ENCODE peak calls at places on chromosomes 2 and 18, in five cellular contexts. One of them, this sample, is unnamed.
A peak's percentile ranks its signal among the peaks of the same experiment; 100 is the strongest.

GRCh38 chr2:6052577-6052976 is 360.4 kb downstream of the SOX11 start:
- DNase-seq in GM12865: no peak
- DNase-seq in esophagus squamous epithelium: no peak
- DNase-seq in astrocyte of the spinal cord: no peak
- DNase-seq in adrenal gland: no peak
- DNase-seq in this sample: no peak

GRCh38 chr18:68316636-68317035 is 398.3 kb downstream of the TMX3 start:
- DNase-seq in GM12865: no peak
- DNase-seq in esophagus squamous epithelium: no peak
- DNase-seq in astrocyte of the spinal cord: peak; percentile 40
- DNase-seq in adrenal gland: no peak
- DNase-seq in this sample: peak; percentile 55

GRCh38 chr2:178193823-178194599 is at the start of gene OSBPL6:
- DNase-seq in GM12865: peak; percentile 82
- DNase-seq in esophagus squamous epithelium: no peak
- DNase-seq in astrocyte of the spinal cord: peak; percentile 86
- DNase-seq in adrenal gland: peak; percentile 82
- DNase-seq in this sample: peak; percentile 85

GRCh38 chr18:25734336-25734735 is 356.1 kb downstream of the SS18 start:
- DNase-seq in GM12865: no peak
- DNase-seq in esophagus squamous epithelium: no peak
- DNase-seq in astrocyte of the spinal cord: no peak
- DNase-seq in adrenal gland: no peak
- DNase-seq in this sample: no peak

GRCh38 chr2:127072970-127073369 is 34.0 kb downstream of the BIN1 start:
- DNase-seq in GM12865: no peak
- DNase-seq in esophagus squamous epithelium: no peak
- DNase-seq in astrocyte of the spinal cord: no peak
- DNase-seq in adrenal gland: no peak
- DNase-seq in this sample: no peak

GRCh38 chr2:107936427-107937359 is 49.6 kb upstream of the SLC5A7 start:
- DNase-seq in GM12865: peak; percentile 10
- DNase-seq in esophagus squamous epithelium: no peak
- DNase-seq in astrocyte of the spinal cord: no peak
- DNase-seq in adrenal gland: peak; percentile 2
- DNase-seq in this sample: peak; percentile 20

GRCh38 chr2:12341919-12342318 is 374.8 kb upstream of the TRIB2 start:
- DNase-seq in GM12865: no peak
- DNase-seq in esophagus squamous epithelium: no peak
- DNase-seq in astrocyte of the spinal cord: no peak
- DNase-seq in adrenal gland: no peak
- DNase-seq in this sample: no peak

GRCh38 chr2:182763311-182763912 is 47.4 kb downstream of the DNAJC10 start:
- DNase-seq in GM12865: peak; percentile 48
- DNase-seq in esophagus squamous epithelium: no peak
- DNase-seq in astrocyte of the spinal cord: peak; percentile 62
- DNase-seq in adrenal gland: peak; percentile 59
- DNase-seq in this sample: peak; percentile 74

GRCh38 chr18:40485318-40485717 is 1469.7 kb upstream of the PIK3C3 start:
- DNase-seq in GM12865: no peak
- DNase-seq in esophagus squamous epithelium: no peak
- DNase-seq in astrocyte of the spinal cord: peak; percentile 53
- DNase-seq in adrenal gland: no peak
- DNase-seq in this sample: peak; percentile 68

GRCh38 chr2:219631406-219631891 is 4.0 kb downstream of the SLC4A3 start:
- DNase-seq in GM12865: no peak
- DNase-seq in esophagus squamous epithelium: no peak
- DNase-seq in astrocyte of the spinal cord: no peak
- DNase-seq in adrenal gland: no peak
- DNase-seq in this sample: no peak

GRCh38 chr2:197028230-197028629 is 101.7 kb upstream of the PGAP1 start:
- DNase-seq in GM12865: no peak
- DNase-seq in esophagus squamous epithelium: no peak
- DNase-seq in astrocyte of the spinal cord: peak; percentile 91
- DNase-seq in adrenal gland: no peak
- DNase-seq in this sample: peak; percentile 90

GRCh38 chr2:127811397-127811860 is 458 bp upstream of the WDR33 start:
- DNase-seq in GM12865: no peak
- DNase-seq in esophagus squamous epithelium: no peak
- DNase-seq in astrocyte of the spinal cord: no peak
- DNase-seq in adrenal gland: no peak
- DNase-seq in this sample: no peak

GRCh38 chr2:231514225-231514950 is 15.9 kb downstream of the NMUR1 start:
- DNase-seq in GM12865: peak; percentile 99
- DNase-seq in esophagus squamous epithelium: peak; percentile 96
- DNase-seq in astrocyte of the spinal cord: peak; percentile 97
- DNase-seq in adrenal gland: peak; percentile 99
- DNase-seq in this sample: peak; percentile 97

GRCh38 chr2:40220177-40220925 is 231.5 kb downstream of the SLC8A1 start:
- DNase-seq in GM12865: no peak
- DNase-seq in esophagus squamous epithelium: no peak
- DNase-seq in astrocyte of the spinal cord: peak; percentile 49
- DNase-seq in adrenal gland: no peak
- DNase-seq in this sample: peak; percentile 13

GRCh38 chr18:26386421-26386820 is 160.2 kb downstream of the TAF4B start:
- DNase-seq in GM12865: no peak
- DNase-seq in esophagus squamous epithelium: no peak
- DNase-seq in astrocyte of the spinal cord: peak; percentile 64
- DNase-seq in adrenal gland: no peak
- DNase-seq in this sample: peak; percentile 71

GRCh38 chr2:84160461-84160860 is 298.6 kb downstream of the SUCLG1 start:
- DNase-seq in GM12865: no peak
- DNase-seq in esophagus squamous epithelium: no peak
- DNase-seq in astrocyte of the spinal cord: no peak
- DNase-seq in adrenal gland: no peak
- DNase-seq in this sample: no peak

GRCh38 chr2:28613181-28613580 is 117.3 kb downstream of the PLB1 start:
- DNase-seq in GM12865: no peak
- DNase-seq in esophagus squamous epithelium: no peak
- DNase-seq in astrocyte of the spinal cord: no peak
- DNase-seq in adrenal gland: no peak
- DNase-seq in this sample: no peak

GRCh38 chr2:194883711-194884110 is 773.3 kb upstream of the SLC39A10 start:
- DNase-seq in GM12865: no peak
- DNase-seq in esophagus squamous epithelium: no peak
- DNase-seq in astrocyte of the spinal cord: no peak
- DNase-seq in adrenal gland: no peak
- DNase-seq in this sample: no peak

GRCh38 chr2:165952085-165952484 is 1.5 kb downstream of the TTC21B start:
- DNase-seq in GM12865: no peak
- DNase-seq in esophagus squamous epithelium: no peak
- DNase-seq in astrocyte of the spinal cord: no peak
- DNase-seq in adrenal gland: no peak
- DNase-seq in this sample: no peak

GRCh38 chr2:43559391-43560230 is 36.2 kb downstream of the THADA start:
- DNase-seq in GM12865: peak; percentile 63
- DNase-seq in esophagus squamous epithelium: no peak
- DNase-seq in astrocyte of the spinal cord: no peak
- DNase-seq in adrenal gland: no peak
- DNase-seq in this sample: no peak

GRCh38 chr2:130288467-130289403 is 54.0 kb upstream of the IMP4 start:
- DNase-seq in GM12865: no peak
- DNase-seq in esophagus squamous epithelium: no peak
- DNase-seq in astrocyte of the spinal cord: no peak
- DNase-seq in adrenal gland: no peak
- DNase-seq in this sample: no peak

GRCh38 chr18:7454429-7454828 is 112.7 kb upstream of the PTPRM start:
- DNase-seq in GM12865: no peak
- DNase-seq in esophagus squamous epithelium: no peak
- DNase-seq in astrocyte of the spinal cord: no peak
- DNase-seq in adrenal gland: no peak
- DNase-seq in this sample: no peak

GRCh38 chr18:33578371-33579146 is 540 bp downstream of the ASXL3 start:
- DNase-seq in GM12865: no peak
- DNase-seq in esophagus squamous epithelium: no peak
- DNase-seq in astrocyte of the spinal cord: no peak
- DNase-seq in adrenal gland: no peak
- DNase-seq in this sample: peak; percentile 10

GRCh38 chr2:31037058-31037457 is 101.2 kb downstream of the GALNT14 start:
- DNase-seq in GM12865: no peak
- DNase-seq in esophagus squamous epithelium: no peak
- DNase-seq in astrocyte of the spinal cord: no peak
- DNase-seq in adrenal gland: no peak
- DNase-seq in this sample: peak; percentile 5

GRCh38 chr2:217886720-217887309 is 116.0 kb downstream of the TNS1 start:
- DNase-seq in GM12865: peak; percentile 78
- DNase-seq in esophagus squamous epithelium: no peak
- DNase-seq in astrocyte of the spinal cord: peak; percentile 65
- DNase-seq in adrenal gland: peak; percentile 77
- DNase-seq in this sample: peak; percentile 86

GRCh38 chr2:127594116-127594591 is 51.8 kb upstream of the GPR17 start:
- DNase-seq in GM12865: no peak
- DNase-seq in esophagus squamous epithelium: no peak
- DNase-seq in astrocyte of the spinal cord: no peak
- DNase-seq in adrenal gland: no peak
- DNase-seq in this sample: no peak

GRCh38 chr2:68837164-68837860 is 33.9 kb downstream of the BMP10 start:
- DNase-seq in GM12865: peak; percentile 85
- DNase-seq in esophagus squamous epithelium: no peak
- DNase-seq in astrocyte of the spinal cord: peak; percentile 30
- DNase-seq in adrenal gland: peak; percentile 77
- DNase-seq in this sample: peak; percentile 64

GRCh38 chr2:232444409-232445148 is 11.4 kb upstream of the ALPI start:
- DNase-seq in GM12865: peak; percentile 74
- DNase-seq in esophagus squamous epithelium: no peak
- DNase-seq in astrocyte of the spinal cord: peak; percentile 34
- DNase-seq in adrenal gland: peak; percentile 81
- DNase-seq in this sample: peak; percentile 78

GRCh38 chr2:47014564-47015051 is 99.0 kb upstream of the MCFD2 start:
- DNase-seq in GM12865: no peak
- DNase-seq in esophagus squamous epithelium: no peak
- DNase-seq in astrocyte of the spinal cord: no peak
- DNase-seq in adrenal gland: peak; percentile 79
- DNase-seq in this sample: no peak

GRCh38 chr2:47017541-47017940 is 101.9 kb upstream of the MCFD2 start:
- DNase-seq in GM12865: no peak
- DNase-seq in esophagus squamous epithelium: no peak
- DNase-seq in astrocyte of the spinal cord: no peak
- DNase-seq in adrenal gland: no peak
- DNase-seq in this sample: no peak

GRCh38 chr2:47015730-47016129 is 100.1 kb upstream of the MCFD2 start:
- DNase-seq in GM12865: no peak
- DNase-seq in esophagus squamous epithelium: no peak
- DNase-seq in astrocyte of the spinal cord: no peak
- DNase-seq in adrenal gland: no peak
- DNase-seq in this sample: no peak

GRCh38 chr2:47015206-47015605 is 99.6 kb upstream of the MCFD2 start:
- DNase-seq in GM12865: no peak
- DNase-seq in esophagus squamous epithelium: no peak
- DNase-seq in astrocyte of the spinal cord: no peak
- DNase-seq in adrenal gland: no peak
- DNase-seq in this sample: no peak

GRCh38 chr2:47016172-47016913 is 100.7 kb upstream of the MCFD2 start:
- DNase-seq in GM12865: no peak
- DNase-seq in esophagus squamous epithelium: no peak
- DNase-seq in astrocyte of the spinal cord: peak; percentile 95
- DNase-seq in adrenal gland: peak; percentile 70
- DNase-seq in this sample: peak; percentile 92
- TF ChIP-seq CTCF in GM12865: no peak
- TF ChIP-seq CTCF in esophagus squamous epithelium: no peak
- TF ChIP-seq CTCF in astrocyte of the spinal cord: peak; percentile 40
- TF ChIP-seq CTCF in adrenal gland: no peak
- TF ChIP-seq CTCF in this sample: peak; percentile 50

GRCh38 chr2:9790702-9791225 is 52.5 kb upstream of the TAF1B start:
- DNase-seq in GM12865: no peak
- DNase-seq in esophagus squamous epithelium: no peak
- DNase-seq in astrocyte of the spinal cord: no peak
- DNase-seq in adrenal gland: no peak
- DNase-seq in this sample: no peak
- H3K4me3 ChIP-seq in GM12865: no peak overlapping the region
- H3K4me3 ChIP-seq in esophagus squamous epithelium: no peak overlapping the region
- H3K4me3 ChIP-seq in astrocyte of the spinal cord: no peak overlapping the region
- H3K4me3 ChIP-seq in adrenal gland: no peak overlapping the region
- H3K4me3 ChIP-seq in this sample: no peak overlapping the region

DNA sequence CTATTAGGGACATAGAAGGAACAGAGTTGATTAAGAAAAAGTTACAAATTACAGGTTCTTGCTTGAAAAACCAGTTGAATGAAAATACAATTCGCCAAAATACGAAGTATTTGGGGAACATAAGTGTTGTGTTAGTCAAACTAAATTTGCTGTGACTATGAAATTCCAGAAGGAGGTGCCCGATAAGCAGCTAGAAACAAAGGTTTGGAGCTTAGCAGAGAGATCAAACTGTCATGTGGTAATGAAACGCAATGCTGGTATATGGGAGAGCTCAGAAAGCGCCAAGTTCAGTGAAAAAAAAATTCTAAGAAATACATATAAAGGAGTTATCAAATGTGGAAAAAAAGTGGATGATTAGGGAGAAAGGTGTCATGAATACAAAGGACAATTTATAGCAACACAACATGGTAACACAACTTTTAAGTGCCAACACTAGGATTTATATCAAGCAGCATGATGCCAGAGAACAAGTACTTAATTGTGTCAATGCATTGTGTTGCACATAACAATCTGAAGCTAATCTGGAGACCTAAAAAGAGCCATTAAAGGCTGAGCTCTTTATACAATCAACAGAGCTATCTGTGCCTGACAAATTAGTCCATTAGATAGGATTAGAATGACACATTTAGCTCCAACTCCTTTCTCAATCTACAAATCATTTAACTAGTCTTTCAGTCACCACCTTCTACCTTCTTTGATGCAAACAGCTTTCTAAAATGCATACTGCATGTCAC is 31.2 kb downstream of the SMAD2 start:
- DNase-seq in GM12865: no peak
- DNase-seq in esophagus squamous epithelium: no peak
- DNase-seq in astrocyte of the spinal cord: no peak
- DNase-seq in adrenal gland: no peak
- DNase-seq in this sample: no peak
- TF ChIP-seq CTCF in GM12865: no peak
- TF ChIP-seq CTCF in esophagus squamous epithelium: no peak
- TF ChIP-seq CTCF in astrocyte of the spinal cord: no peak
- TF ChIP-seq CTCF in adrenal gland: no peak
- TF ChIP-seq CTCF in this sample: no peak

DNA sequence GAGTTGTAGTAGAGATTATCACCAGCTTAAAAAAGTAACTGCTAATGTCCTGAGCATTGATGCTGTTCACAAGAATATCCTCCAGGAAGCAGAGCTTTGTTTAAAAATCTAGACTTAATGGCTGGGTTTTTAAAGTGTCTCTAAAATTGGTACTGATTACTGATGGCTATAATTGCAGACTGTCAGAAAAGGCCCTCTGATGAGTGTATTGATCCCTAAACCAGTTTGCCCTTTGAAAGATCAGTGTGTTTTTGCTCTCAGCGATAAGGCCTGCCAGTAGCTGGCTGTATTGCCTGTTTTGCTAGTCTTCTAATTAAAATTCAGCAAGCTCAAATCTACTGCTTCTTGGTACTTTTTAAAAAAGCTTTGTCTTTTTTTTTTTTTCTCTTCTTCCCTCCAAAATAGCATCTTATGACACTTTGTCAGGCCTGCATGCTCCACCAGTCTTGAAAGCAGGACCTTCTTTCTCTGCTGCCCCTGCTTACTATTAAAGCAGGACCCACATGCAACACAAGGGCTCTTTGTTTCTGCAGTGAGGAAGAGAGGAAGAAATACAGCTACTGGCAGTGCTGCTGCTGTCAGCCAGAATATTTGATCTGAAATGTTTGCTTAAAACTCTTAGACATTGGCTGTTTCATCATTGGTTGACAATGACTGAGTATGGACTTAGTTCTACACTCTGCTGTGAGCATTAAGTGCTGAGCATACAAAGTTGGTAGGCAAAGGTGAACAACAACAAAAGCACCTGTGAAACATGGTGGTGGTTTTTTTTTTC is 1.8 kb downstream of the SEC11C start:
- DNase-seq in GM12865: peak; percentile 54
- DNase-seq in esophagus squamous epithelium: no peak
- DNase-seq in astrocyte of the spinal cord: no peak
- DNase-seq in adrenal gland: no peak
- DNase-seq in this sample: no peak
- H3K4me3 ChIP-seq in GM12865: peak overlapping the region; percentile 77
- H3K4me3 ChIP-seq in esophagus squamous epithelium: no peak overlapping the region
- H3K4me3 ChIP-seq in astrocyte of the spinal cord: no peak overlapping the region
- H3K4me3 ChIP-seq in adrenal gland: no peak overlapping the region
- H3K4me3 ChIP-seq in this sample: no peak overlapping the region

This sample was measured in choroid plexus epithelial cell.